ENCODE peak calls at places on chromosomes 3 and 15, in four cellular contexts. L, I, E and O are unnamed samples. For H3K4me1, the result is how much of the 10 kb centered on the place peaks cover.

GRCh38 chr15:82647835-82648256 is 683 bp upstream of the CPEB1 start:
- DNase-seq in E (peak), L (no peak), I (peak), O (peak)

GRCh38 chr3:158102219-158102612 is 4.0 kb downstream of the SHOX2 start:
- DNase-seq in E (no peak), L (no peak), I (no peak), O (no peak)

GRCh38 chr15:63203451-63204090 is 14.2 kb downstream of the RAB8B start:
- DNase-seq in I (no peak), E (no peak), L (no peak), O (no peak)

GRCh38 chr15:61205427-61205826 is 23.7 kb downstream of the RORA start:
- DNase-seq in L (peak), E (no peak), I (no peak), O (no peak)

GRCh38 chr3:166527325-166527724 is 690.1 kb upstream of the BCHE start:
- DNase-seq in L (peak), E (no peak), I (no peak), O (no peak)

GRCh38 chr3:43246956-43247355 is 39.4 kb upstream of the SNRK start:
- DNase-seq in E (no peak), L (no peak), I (no peak), O (no peak)

GRCh38 chr3:128619146-128619890 is 31.3 kb downstream of the RPN1 start:
- DNase-seq in E (no peak), I (no peak), L (peak), O (no peak)

GRCh38 chr15:55277116-55277564 is 12.5 kb downstream of the RAB27A start:
- DNase-seq in E (no peak), I (no peak), L (no peak), O (no peak)

GRCh38 chr3:134597390-134597975 is 53.3 kb downstream of the KY start:
- DNase-seq in I (no peak), E (no peak), L (peak), O (no peak)

GRCh38 chr15:83652606-83653204 is 1.2 kb upstream of the ADAMTSL3 start:
- DNase-seq in I (no peak), L (no peak), E (no peak), O (no peak)

GRCh38 chr15:74200871-74201419 is 1.6 kb downstream of the STRA6 start:
- DNase-seq in I (no peak), E (no peak), L (no peak), O (peak)

GRCh38 chr15:99706557-99707303 is 26.5 kb downstream of the LYSMD4 start:
- DNase-seq in L (no peak), E (no peak), I (no peak), O (no peak)

GRCh38 chr3:159711560-159712333 is 276.9 kb upstream of the IL12A start:
- DNase-seq in I (no peak), E (no peak), L (peak), O (no peak)

GRCh38 chr3:72453686-72454085 is 394.6 kb downstream of the SHQ1 start:
- DNase-seq in E (no peak), L (no peak), I (no peak), O (no peak)

GRCh38 chr3:183254816-183255730 is 2.0 kb downstream of the B3GNT5 start:
- DNase-seq in I (no peak), E (no peak), L (peak), O (no peak)

GRCh38 chr15:69133862-69134519 is 26.4 kb upstream of the GLCE start:
- DNase-seq in I (no peak), L (no peak), E (no peak), O (no peak)

GRCh38 chr3:69941037-69941436 is 58.5 kb upstream of the SAMMSON start:
- DNase-seq in I (no peak), E (no peak), L (no peak), O (no peak)

GRCh38 chr15:65766422-65767263 is 25.4 kb downstream of the DENND4A start:
- DNase-seq in L (no peak), E (no peak), I (no peak), O (no peak)

GRCh38 chr15:58962136-58962535 is 25.3 kb upstream of the RNF111 start:
- DNase-seq in I (no peak), L (no peak), E (no peak), O (no peak)

GRCh38 chr3:27290760-27291159 is 78.4 kb downstream of the NEK10 start:
- DNase-seq in L (no peak), I (no peak), E (no peak), O (no peak)

GRCh38 chr3:29185706-29186105 is 95.2 kb upstream of the RBMS3 start:
- DNase-seq in I (no peak), L (peak), E (no peak), O (no peak)

GRCh38 chr3:58491506-58492384 is at the start of gene KCTD6:
- DNase-seq in I (peak), E (peak), L (peak), O (peak)

GRCh38 chr3:8286749-8287148 is 214.9 kb upstream of the LMCD1 start:
- DNase-seq in E (no peak), L (no peak), I (no peak), O (no peak)

GRCh38 chr3:71135373-71136088 is 448.0 kb downstream of the FOXP1 start:
- DNase-seq in I (no peak), E (no peak), L (no peak), O (no peak)

GRCh38 chr15:59691194-59691805 is 2.2 kb upstream of the BNIP2 start:
- DNase-seq in E (no peak), L (peak), I (no peak), O (no peak)

GRCh38 chr3:159458010-159458409 is 530.6 kb upstream of the IL12A start:
- DNase-seq in L (peak), I (no peak), E (no peak), O (no peak)

GRCh38 chr3:168061332-168061996 is 34.3 kb downstream of the GOLIM4 start:
- DNase-seq in I (no peak), L (no peak), E (no peak), O (no peak)

GRCh38 chr3:139619484-139619883 is 58.3 kb downstream of the NMNAT3 start:
- DNase-seq in I (no peak), E (no peak), L (no peak), O (no peak)

GRCh38 chr3:160755776-160756304 is at the start of gene PPM1L:
- DNase-seq in L (peak), I (peak), E (peak), O (peak)

GRCh38 chr3:146277953-146278631 is 27.2 kb upstream of the PLSCR4 start:
- DNase-seq in E (no peak), L (peak), I (no peak), O (no peak)

GRCh38 chr3:193857996-193858395 is 265.0 kb downstream of the OPA1 start:
- DNase-seq in E (no peak), L (peak), I (no peak), O (no peak)

GRCh38 chr3:104907507-104907906 is 459.2 kb upstream of the ALCAM start:
- DNase-seq in E (peak), I (no peak), L (peak), O (no peak)

GRCh38 chr15:72516734-72517133 is 42.6 kb downstream of the ARIH1 start:
- DNase-seq in L (no peak), I (no peak), E (no peak), O (no peak)

DNA sequence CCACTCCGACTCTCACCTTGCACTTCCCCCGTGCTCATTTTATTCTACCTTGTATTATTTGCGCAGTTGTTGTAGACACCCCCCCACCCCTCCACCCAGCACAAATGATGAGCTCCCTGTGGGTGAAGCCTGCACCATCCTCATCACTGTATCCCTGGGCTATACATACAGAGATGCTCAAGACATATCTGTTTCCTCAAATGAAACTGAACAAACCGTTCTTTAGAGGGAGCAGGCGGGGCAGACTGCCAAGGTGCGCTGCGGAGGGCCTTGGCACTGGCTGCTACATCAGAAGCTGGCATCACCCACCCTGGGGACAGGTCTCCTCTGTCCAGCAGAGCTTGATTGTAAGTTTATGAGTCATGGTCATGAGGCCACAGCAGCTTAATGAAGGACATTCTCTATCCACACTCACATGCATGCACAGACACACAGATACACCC is 29.0 kb downstream of the ADCY5 start:
- DNase-seq in L (no peak), I (no peak), E (peak), O (no peak)
- H3K4me1 ChIP-seq in L (under half), I (under half), E (under half), O (under half)

GRCh38 chr15:92818658-92819311 is 81.3 kb upstream of the CHD2 start:
- DNase-seq in I (no peak), E (no peak), L (peak), O (no peak)
- H3K4me3 ChIP-seq in I (peak), E (no peak), L (peak), O (peak)

DNA sequence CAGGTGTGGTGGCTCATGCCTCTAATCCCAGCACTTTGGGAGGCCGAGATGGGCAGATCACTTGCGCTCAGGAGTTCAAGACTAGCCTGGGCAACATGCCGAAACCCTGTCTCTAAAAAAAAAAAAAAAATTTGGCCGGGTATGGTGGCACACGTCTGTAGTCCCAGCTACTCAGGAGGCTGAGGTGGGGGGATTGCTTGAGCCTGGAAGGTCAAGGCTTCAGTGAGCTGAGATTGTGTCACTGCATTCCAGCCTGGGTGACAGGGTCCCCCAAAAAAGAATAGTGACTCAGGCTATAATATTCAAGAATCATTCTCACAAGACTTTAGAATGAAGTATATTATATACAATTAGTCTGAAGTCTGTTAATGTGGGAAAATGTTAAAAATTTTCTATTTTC is 70.5 kb upstream of the PLXND1 start:
- DNase-seq in L (no peak), E (no peak), I (no peak), O (peak)
- H3K4me1 ChIP-seq in L (under half), E (under half), I (under half), O (under half)

GRCh38 chr15:56805466-56806146 is 72.3 kb upstream of the ZNF280D start:
- DNase-seq in E (no peak), L (peak), I (no peak), O (no peak)

GRCh38 chr15:56804279-56804678 is 71.0 kb upstream of the ZNF280D start:
- DNase-seq in L (no peak), I (no peak), E (no peak), O (no peak)

GRCh38 chr15:56808160-56808559 is 74.9 kb upstream of the ZNF280D start:
- DNase-seq in E (no peak), I (no peak), L (no peak), O (no peak)

GRCh38 chr15:56804908-56805307 is 71.6 kb upstream of the ZNF280D start:
- DNase-seq in I (no peak), E (no peak), L (no peak), O (no peak)

DNA sequence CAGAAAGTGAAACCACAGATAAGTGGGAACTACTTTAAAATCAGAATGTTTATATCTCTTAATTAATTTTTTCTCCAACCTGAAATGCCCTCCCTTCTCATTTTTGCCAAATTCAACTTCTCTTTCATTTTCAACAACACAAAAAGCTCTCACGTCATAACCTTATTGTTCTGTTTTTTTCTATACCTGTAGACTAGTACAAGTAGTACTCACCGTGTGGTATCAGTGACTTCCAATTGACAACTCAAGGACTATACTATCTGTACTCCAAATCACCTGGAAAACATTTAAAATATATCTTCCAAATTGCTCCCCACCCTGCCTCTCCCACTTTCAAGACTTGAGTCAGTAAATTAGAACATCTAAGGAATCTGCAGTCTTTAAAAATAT is 72.8 kb upstream of the ZNF280D start:
- DNase-seq in L (no peak), E (no peak), I (no peak), O (no peak)
- H3K4me3 ChIP-seq in L (peak), E (no peak), I (no peak), O (peak)

GRCh38 chr3:50265988-50266387 is 3.0 kb upstream of the SEMA3B start:
- DNase-seq in E (no peak), L (no peak), I (no peak), O (no peak)
- H3K4me1 ChIP-seq in E (under half), L (under half), I (half or more), O (under half)

GRCh38 chr15:101188517-101189340 is 63.1 kb downstream of the CHSY1 start:
- DNase-seq in L (no peak), I (peak), E (peak), O (no peak)

GRCh38 chr15:101187820-101188516 is 63.9 kb downstream of the CHSY1 start:
- DNase-seq in L (no peak), I (no peak), E (no peak), O (no peak)

GRCh38 chr15:101190196-101190595 is 61.7 kb downstream of the CHSY1 start:
- DNase-seq in I (no peak), L (no peak), E (no peak), O (no peak)

GRCh38 chr15:101189708-101190107 is 62.1 kb downstream of the CHSY1 start:
- DNase-seq in I (peak), L (no peak), E (no peak), O (no peak)

GRCh38 chr15:101189341-101189679 is 62.5 kb downstream of the CHSY1 start:
- DNase-seq in L (no peak), E (no peak), I (no peak), O (no peak)
- H3K4me3 ChIP-seq in L (no peak), E (peak), I (no peak), O (peak)

DNA sequence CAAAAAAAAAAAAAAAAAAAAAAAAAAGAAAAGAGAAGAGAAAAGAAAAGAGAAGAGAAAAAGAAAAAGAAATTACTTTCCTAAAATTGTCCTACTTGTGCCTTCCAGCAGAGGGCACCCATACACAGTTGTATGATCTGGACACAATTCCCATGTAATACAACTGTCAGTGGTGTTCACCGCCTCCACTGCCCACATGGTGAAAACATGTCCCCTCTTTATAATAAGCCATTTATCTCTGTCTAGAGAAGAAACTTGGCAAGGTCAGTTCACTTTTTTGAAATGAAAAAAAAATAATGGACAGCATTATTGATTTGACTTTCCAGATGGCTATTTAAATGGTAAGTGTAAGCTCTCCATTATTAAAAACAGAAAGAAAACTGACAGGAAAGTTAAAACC is 459.4 kb downstream of the GBE1 start:
- DNase-seq in L (peak), I (no peak), E (no peak), O (no peak)
- H3K4me1 ChIP-seq in L (under half), I (under half), E (under half), O (under half)

DNA sequence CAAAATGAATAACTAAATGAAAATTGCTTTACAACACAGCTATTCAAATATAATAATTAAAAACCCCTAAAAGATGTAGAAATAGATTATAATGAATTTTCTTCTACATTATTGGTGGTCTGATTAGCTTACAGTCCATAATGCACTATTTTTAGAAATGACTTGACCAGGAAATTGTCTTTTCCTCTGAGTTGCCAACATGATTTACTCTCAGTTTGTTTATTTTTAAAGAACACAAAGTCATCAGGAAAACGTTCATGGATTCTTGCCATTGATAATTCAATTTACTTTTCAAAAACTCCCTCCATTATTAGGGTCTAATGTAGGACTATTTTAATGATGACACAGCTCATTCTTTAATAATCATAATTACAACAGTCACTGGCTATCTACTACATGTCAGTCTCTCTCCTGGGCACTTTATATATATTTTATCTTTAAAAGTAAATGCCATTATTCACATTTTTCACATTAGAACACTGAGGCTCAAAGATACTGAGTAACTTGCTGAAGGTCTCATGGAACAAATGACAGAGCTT is 1.1 kb downstream of the TM4SF18 start:
- DNase-seq in E (no peak), L (no peak), I (no peak), O (no peak)
- H3K4me3 ChIP-seq in E (no peak), L (no peak), I (peak), O (peak)